ENCODE peak calls at places on chromosomes 2 and 18, in four cellular contexts. L, Q, S and B are unnamed samples. For H3K36me3, the result is how much of the 10 kb centered on the place peaks cover.

GRCh38 chr2:96816836-96817702 is 1.0 kb downstream of the CNNM3 start:
- DNase-seq in S (no peak), L (no peak), Q (no peak), B (no peak)

GRCh38 chr2:181070119-181070833 is 89.9 kb downstream of the UBE2E3 start:
- DNase-seq in S (no peak), L (peak), Q (no peak), B (no peak)

GRCh38 chr2:69344305-69344704 is 42.7 kb downstream of the GFPT1 start:
- DNase-seq in Q (no peak), S (no peak), L (no peak), B (no peak)

GRCh38 chr18:32742620-32743019 is 30.2 kb downstream of the KLHL14 start:
- DNase-seq in S (no peak), L (no peak), Q (no peak), B (no peak)

GRCh38 chr2:239020541-239021041 is 172.7 kb downstream of the TWIST2 start:
- DNase-seq in S (no peak), L (no peak), Q (no peak), B (no peak)

GRCh38 chr2:45812039-45812500 is 160.6 kb downstream of the PRKCE start:
- DNase-seq in Q (no peak), L (peak), S (no peak), B (no peak)

GRCh38 chr2:54658548-54659207 is 64.8 kb upstream of the EML6 start:
- DNase-seq in L (no peak), Q (no peak), S (no peak), B (no peak)

GRCh38 chr18:45617284-45617683 is 2.0 kb downstream of the SLC14A2 start:
- DNase-seq in Q (peak), L (peak), S (peak), B (peak)

GRCh38 chr2:86372641-86373502 is 35.4 kb upstream of the REEP1 start:
- DNase-seq in S (peak), Q (peak), L (peak), B (peak)

GRCh38 chr2:148338544-148338943 is 306.0 kb upstream of the EPC2 start:
- DNase-seq in Q (no peak), S (no peak), L (peak), B (no peak)

GRCh38 chr2:73640537-73640936 is 1.7 kb downstream of the NAT8 start:
- DNase-seq in L (peak), S (no peak), Q (no peak), B (no peak)

GRCh38 chr2:241051578-241052487 is 50.3 kb downstream of the MTERF4 start:
- DNase-seq in Q (peak), S (no peak), L (no peak), B (no peak)

GRCh38 chr2:38074775-38075435 is 1.0 kb downstream of the CYP1B1 start:
- DNase-seq in L (no peak), Q (no peak), S (no peak), B (no peak)

GRCh38 chr18:35331367-35332087 is 12.7 kb downstream of the ZNF24 start:
- DNase-seq in S (no peak), L (no peak), Q (no peak), B (no peak)

GRCh38 chr18:35337256-35337655 is 7.0 kb downstream of the ZNF24 start:
- DNase-seq in Q (no peak), L (no peak), S (no peak), B (no peak)

GRCh38 chr18:35334821-35335220 is 9.4 kb downstream of the ZNF24 start:
- DNase-seq in S (no peak), Q (no peak), L (peak), B (no peak)

GRCh38 chr18:35334183-35334582 is 10.0 kb downstream of the ZNF24 start:
- DNase-seq in S (no peak), Q (no peak), L (no peak), B (no peak)

DNA sequence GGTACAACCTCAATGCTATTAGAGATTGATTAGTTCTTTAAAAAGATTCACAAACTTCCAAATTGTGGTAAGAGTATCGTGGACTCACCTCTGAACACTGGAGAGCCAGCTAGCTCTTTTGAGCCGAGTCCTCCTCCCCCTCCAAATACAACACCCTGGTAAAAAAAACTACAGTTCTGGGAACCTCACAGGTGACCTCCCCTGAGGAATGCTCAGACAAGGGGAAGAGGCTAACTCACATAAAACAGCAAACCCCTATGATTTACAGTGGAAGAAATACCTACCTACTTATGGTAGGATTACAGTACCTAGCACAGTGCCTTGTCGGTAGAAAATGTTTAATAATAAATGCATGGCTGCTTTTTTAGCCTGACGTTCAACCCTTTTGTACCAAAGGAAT is 8.4 kb downstream of the ZNF24 start:
- DNase-seq in L (no peak), S (no peak), Q (no peak), B (no peak)
- H3K36me3 ChIP-seq in L (under half), S (under half), Q (under half), B (under half)

GRCh38 chr18:49052891-49053644 is 102.3 kb upstream of the SMAD7 start:
- DNase-seq in Q (no peak), L (no peak), S (no peak), B (no peak)

GRCh38 chr18:49055196-49055595 is 104.4 kb upstream of the SMAD7 start:
- DNase-seq in L (no peak), S (no peak), Q (no peak), B (no peak)

GRCh38 chr18:49059028-49059670 is 108.4 kb upstream of the SMAD7 start:
- DNase-seq in Q (no peak), S (no peak), L (no peak), B (no peak)

GRCh38 chr18:49051323-49051967 is 100.7 kb upstream of the SMAD7 start:
- DNase-seq in Q (no peak), L (no peak), S (no peak), B (no peak)

GRCh38 chr18:49055787-49056186 is 105.0 kb upstream of the SMAD7 start:
- DNase-seq in L (peak), S (peak), Q (no peak), B (no peak)
- H3K4me3 ChIP-seq in L (no peak), S (no peak), Q (no peak), B (no peak)

DNA sequence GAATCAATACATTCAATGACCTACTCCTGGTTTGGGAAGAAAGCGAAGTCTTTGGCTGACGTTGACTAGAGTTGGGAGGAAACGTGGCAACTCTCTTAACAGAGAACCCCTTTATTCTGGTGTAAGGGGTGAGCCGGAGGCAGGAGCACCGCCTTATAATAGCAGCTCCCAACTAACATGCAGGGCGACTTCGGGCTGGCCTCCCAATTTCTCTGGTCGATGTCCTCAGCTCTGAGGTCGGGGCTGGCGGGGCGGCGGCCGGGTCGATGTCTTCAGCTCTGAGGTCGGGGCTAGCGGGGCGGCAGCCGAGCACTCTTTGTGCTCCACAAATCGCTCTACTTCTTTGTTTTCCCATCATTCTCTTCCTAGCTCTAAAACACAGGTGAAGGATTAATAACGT is 64.1 kb downstream of the ACKR3 start:
- DNase-seq in S (no peak), Q (no peak), L (no peak), B (no peak)
- H3K36me3 ChIP-seq in S (under half), Q (under half), L (under half), B (under half)

DNA sequence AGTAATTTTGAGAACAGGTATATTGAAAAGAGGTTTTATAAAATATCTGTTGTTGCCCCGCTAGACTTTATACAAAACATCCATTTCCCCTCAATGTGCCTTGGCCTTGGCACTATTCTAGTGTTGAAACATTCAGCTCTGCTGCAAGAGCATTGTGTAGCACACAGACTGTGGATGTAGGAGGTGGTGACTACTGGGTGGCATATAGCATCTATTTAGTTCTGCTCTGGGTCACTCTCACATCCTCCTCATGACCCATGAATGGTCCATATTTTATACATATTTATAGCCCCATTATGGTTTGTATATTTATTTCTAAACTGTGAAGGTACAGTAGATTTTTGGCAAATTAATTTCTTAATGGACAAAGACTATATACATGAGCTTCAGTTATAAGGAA is 1022.0 kb upstream of the CELF4 start:
- DNase-seq in L (no peak), Q (no peak), S (no peak), B (no peak)
- H3K4me3 ChIP-seq in L (no peak), Q (no peak), S (no peak), B (no peak)

GRCh38 chr18:9701604-9702324 is 6.3 kb upstream of the RAB31 start:
- DNase-seq in S (no peak), Q (no peak), L (peak), B (no peak)

GRCh38 chr18:9697121-9697520 is 11.0 kb upstream of the RAB31 start:
- DNase-seq in S (no peak), Q (no peak), L (no peak), B (no peak)

GRCh38 chr18:9698497-9698896 is 9.6 kb upstream of the RAB31 start:
- DNase-seq in S (no peak), L (no peak), Q (no peak), B (no peak)

GRCh38 chr18:9696701-9697100 is 11.4 kb upstream of the RAB31 start:
- DNase-seq in Q (no peak), L (no peak), S (no peak), B (no peak)

GRCh38 chr18:9700261-9700796 is 7.8 kb upstream of the RAB31 start:
- DNase-seq in S (no peak), L (no peak), Q (no peak), B (no peak)
- H3K36me3 ChIP-seq in S (under half), L (under half), Q (under half), B (under half)

GRCh38 chr18:2281523-2282199 is 289.6 kb downstream of the METTL4 start:
- DNase-seq in L (no peak), Q (no peak), S (no peak), B (no peak)
- H3K4me3 ChIP-seq in L (no peak), Q (no peak), S (no peak), B (no peak)

DNA sequence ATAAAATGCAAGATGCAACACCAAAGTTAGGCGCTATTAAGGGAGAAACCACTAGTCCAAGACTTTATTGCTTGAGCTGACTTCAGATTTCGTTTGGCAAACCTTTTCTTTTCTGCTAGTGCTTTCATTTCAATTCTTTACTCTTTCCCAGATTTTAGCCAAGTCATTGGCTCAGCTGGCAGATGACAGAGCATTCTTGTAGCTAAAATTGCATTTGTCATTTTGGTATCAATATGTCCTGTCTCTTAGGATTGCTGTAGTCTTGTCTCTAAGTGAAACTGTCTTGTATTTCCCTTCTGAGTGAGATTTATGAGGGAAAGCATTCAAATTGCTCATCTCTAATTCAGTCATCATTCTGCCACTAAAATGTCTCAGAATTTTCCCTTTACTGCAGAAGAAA is 335.1 kb downstream of the METTL4 start:
- DNase-seq in L (no peak), S (no peak), Q (no peak), B (no peak)
- H3K36me3 ChIP-seq in L (under half), S (under half), Q (under half), B (under half)

DNA sequence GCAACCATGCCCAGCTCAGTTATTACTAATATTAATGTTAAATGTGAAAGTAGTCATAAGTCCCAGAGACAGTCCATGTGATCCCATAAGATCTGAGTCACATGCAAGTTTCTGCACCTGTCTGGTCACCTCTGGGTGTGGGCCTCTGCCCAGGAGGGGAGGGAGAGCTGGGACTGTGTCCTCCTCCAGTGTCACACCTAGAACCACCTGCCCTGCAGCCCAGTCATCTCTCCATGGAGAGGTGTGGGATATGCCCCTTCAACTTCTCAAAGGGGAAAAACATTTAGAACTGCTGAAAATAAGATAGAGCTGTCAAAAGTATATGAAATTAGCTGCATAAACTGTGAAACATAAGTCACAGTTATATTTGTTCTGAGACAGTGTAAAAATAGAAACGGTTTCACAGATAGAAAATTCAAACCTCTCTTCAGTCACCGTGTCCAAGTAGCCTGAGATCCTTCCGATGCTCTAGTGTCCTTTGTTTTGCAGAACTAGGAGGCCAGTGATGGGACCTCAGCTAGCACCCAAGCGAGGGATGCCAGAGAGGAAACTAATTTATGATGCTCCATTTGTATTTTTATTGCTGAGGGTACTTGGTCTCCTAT is 55.3 kb downstream of the NGEF start:
- DNase-seq in Q (no peak), L (peak), S (no peak), B (no peak)
- H3K4me3 ChIP-seq in Q (no peak), L (no peak), S (no peak), B (no peak)

DNA sequence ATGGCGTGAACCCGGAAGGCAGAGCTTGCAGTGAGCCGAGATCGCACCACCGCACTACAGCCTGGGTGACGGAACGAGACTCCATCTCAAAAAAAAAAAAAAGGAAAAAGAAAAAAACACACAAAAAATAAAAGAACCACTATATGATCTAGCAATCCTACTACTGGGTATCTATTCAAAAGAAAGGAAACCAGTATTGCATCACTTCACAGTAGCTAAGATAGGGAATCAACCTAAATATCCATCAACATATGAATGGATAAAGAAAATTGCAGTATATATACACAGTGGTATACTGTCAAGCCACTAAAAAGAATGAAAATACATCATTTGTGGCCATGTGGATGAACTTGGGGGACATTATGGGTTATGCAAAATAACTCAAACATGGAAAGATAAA is 37.9 kb downstream of the METTL21A start:
- DNase-seq in S (no peak), Q (no peak), L (no peak), B (no peak)
- H3K36me3 ChIP-seq in S (under half), Q (under half), L (under half), B (under half)

GRCh38 chr2:118509319-118510016 is 338.0 kb downstream of the EN1 start:
- DNase-seq in L (no peak), Q (no peak), S (no peak), B (no peak)

GRCh38 chr2:118505436-118505835 is 342.0 kb downstream of the EN1 start:
- DNase-seq in Q (no peak), L (no peak), S (no peak), B (no peak)

GRCh38 chr2:118508282-118508681 is 339.2 kb downstream of the EN1 start:
- DNase-seq in L (no peak), Q (no peak), S (no peak), B (no peak)

DNA sequence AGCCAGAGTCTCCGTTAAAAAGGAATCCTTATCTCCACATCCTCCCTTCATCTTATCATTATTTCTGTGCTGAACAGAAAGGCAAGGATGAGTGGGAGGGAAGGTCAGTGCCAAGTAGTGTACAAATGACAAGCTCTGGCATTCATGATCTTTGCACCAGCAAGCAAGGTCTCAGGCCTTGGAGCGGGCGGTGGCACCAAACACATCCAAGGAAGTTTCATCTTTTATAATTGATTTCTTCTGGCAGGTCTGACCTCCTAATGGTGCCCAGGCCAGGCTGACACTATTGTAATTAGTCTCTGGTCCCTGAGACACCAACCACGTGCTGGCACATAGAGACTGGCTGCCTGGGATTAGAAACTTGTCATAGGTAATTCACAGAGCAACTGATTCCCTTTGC is 336.6 kb downstream of the EN1 start:
- DNase-seq in Q (no peak), S (no peak), L (no peak), B (no peak)
- H3K4me3 ChIP-seq in Q (no peak), S (no peak), L (no peak), B (no peak)